ENCODE peak calls at places on chromosomes 11 and 22, in nine cellular contexts. G is HCEC 1CT, T is RWPE1, J is AML-193, D is progenitor cell of endocrine pancreas, F is GM12865, W is Right ventricle myocardium superior, R is NCI-H2029, K is HFF-Myc. O is an unnamed sample.
A peak's percentile ranks its signal among the peaks of the same experiment; 100 is the strongest.

GRCh38 chr11:257766-258493 is 20.3 kb upstream of the NLRP6 start:
- DNase-seq in J (no peak), R (no peak), T (no peak), K (no peak), F (peak; percentile 30), W (no peak), G (no peak), D (no peak), O (no peak)

GRCh38 chr11:112345708-112346107 is 85.0 kb upstream of the PLET1 start:
- DNase-seq in R (no peak), G (peak; percentile 20), T (no peak), D (no peak), W (no peak), F (no peak), J (no peak), K (no peak), O (no peak)

GRCh38 chr11:72243173-72243566 is 806 bp downstream of the PHOX2A start:
- DNase-seq in D (no peak), W (no peak), G (no peak), J (no peak), K (no peak), R (no peak), F (no peak), T (no peak), O (peak; percentile 71)

GRCh38 chr11:121563900-121564822 is 111.4 kb upstream of the SORL1-AS1 start:
- DNase-seq in W (no peak), G (no peak), J (no peak), R (peak; percentile 67), T (no peak), F (no peak), K (no peak), D (no peak), O (no peak)

GRCh38 chr11:115528217-115528616 is 24.0 kb upstream of the CADM1 start:
- DNase-seq in G (no peak), W (peak; percentile 55), T (no peak), F (no peak), D (no peak), K (no peak), R (no peak), J (no peak), O (no peak)

GRCh38 chr11:123454060-123454651 is 24.1 kb downstream of the GRAMD1B start:
- DNase-seq in J (peak; percentile 68), G (no peak), K (no peak), T (peak; percentile 70), D (no peak), F (peak; percentile 40), R (peak; percentile 90), W (no peak), O (no peak)

GRCh38 chr11:102983491-102983890 is 28.0 kb upstream of the MMP13 start:
- DNase-seq in J (no peak), T (no peak), F (no peak), R (no peak), W (no peak), G (no peak), K (no peak), D (no peak), O (no peak)

GRCh38 chr11:76371170-76371569 is 9.8 kb downstream of the THAP12 start:
- DNase-seq in W (no peak), J (no peak), R (no peak), D (no peak), K (peak; percentile 50), T (peak; percentile 61), F (peak; percentile 39), G (peak; percentile 80), O (no peak)

GRCh38 chr22:28608546-28608945 is 71.1 kb downstream of the TTC28 start:
- DNase-seq in G (no peak), K (no peak), J (no peak), W (no peak), R (no peak), F (no peak), T (no peak), D (no peak), O (no peak)

GRCh38 chr11:2573240-2574042 is 126.4 kb downstream of the KCNQ1OT1 start:
- DNase-seq in F (no peak), T (no peak), K (no peak), J (no peak), G (no peak), R (no peak), D (no peak), W (peak; percentile 30), O (peak; percentile 45)

GRCh38 chr11:109309153-109309552 is 112.8 kb upstream of the C11orf87 start:
- DNase-seq in T (no peak), W (no peak), F (no peak), J (no peak), G (no peak), R (peak; percentile 44), D (no peak), K (no peak), O (no peak)

GRCh38 chr22:25563757-25564319 is 637 bp upstream of the GRK3 start:
- DNase-seq in W (peak; percentile 43), F (peak; percentile 70), J (peak; percentile 63), T (no peak), K (no peak), G (no peak), D (no peak), R (no peak), O (no peak)

GRCh38 chr22:19631899-19632670 is 82.2 kb upstream of the SEPTIN5 start:
- DNase-seq in T (peak; percentile 22), J (no peak), D (no peak), W (no peak), G (peak; percentile 14), F (peak; percentile 33), K (no peak), R (no peak), O (peak; percentile 39)

GRCh38 chr22:36289406-36289870 is 36.5 kb downstream of the APOL1 start:
- DNase-seq in G (no peak), K (no peak), J (no peak), F (no peak), R (no peak), T (no peak), W (no peak), D (no peak), O (no peak)

GRCh38 chr11:1389103-1389931 is 417 bp upstream of the BRSK2 start:
- DNase-seq in D (peak; percentile 97), G (peak; percentile 97), K (peak; percentile 79), T (peak; percentile 94), R (peak; percentile 95), J (peak; percentile 40), F (peak; percentile 95), W (peak; percentile 98), O (peak; percentile 99)

GRCh38 chr22:48450188-48450825 is 1377.4 kb downstream of the BRD1 start:
- DNase-seq in F (no peak), W (no peak), G (no peak), J (no peak), R (no peak), T (no peak), K (no peak), D (no peak), O (peak; percentile 28)

GRCh38 chr22:23621082-23621780 is 10.9 kb downstream of the DRICH1 start:
- DNase-seq in J (no peak), F (peak; percentile 72), G (no peak), D (no peak), T (no peak), K (no peak), W (no peak), R (no peak), O (no peak)

O was measured in aorta.